ENCODE peak calls at places on chromosome 15, in ten cellular contexts. E is colonic mucosa, O is fibroblast of lung, U is fibroblast of the aortic adventitia, A is fibroblast of pulmonary artery, T is BJ, N is adrenal gland, Z is A549, W is HepG2, C is fibroblast of mammary gland. B is an unnamed sample.

GRCh38 chr15:31230630-31231485 is 95.8 kb upstream of the KLF13 start:
- DNase-seq in E (no peak), O (no peak), U (no peak), A (no peak), T (no peak), N (no peak), Z (no peak), W (no peak), C (no peak), B (no peak)

GRCh38 chr15:101807345-101807945 is 4.1 kb downstream of the OR4F6 start:
- DNase-seq in E (no peak), O (peak), U (peak), A (no peak), T (peak), N (no peak), Z (no peak), W (no peak), C (peak), B (peak)

GRCh38 chr15:39642011-39642640 is 61.2 kb downstream of the THBS1 start:
- DNase-seq in E (no peak), O (peak), U (peak), A (peak), T (peak), N (peak), Z (no peak), W (no peak), C (peak), B (no peak)

GRCh38 chr15:66565731-66566130 is at the start of gene LCTL:
- DNase-seq in E (no peak), O (peak), U (peak), A (peak), T (no peak), N (no peak), Z (no peak), W (peak), C (peak), B (no peak)

GRCh38 chr15:95995375-95996168 is 334.9 kb upstream of the NR2F2 start:
- DNase-seq in E (no peak), O (peak), U (peak), A (peak), T (no peak), N (no peak), Z (no peak), W (no peak), C (peak), B (no peak)

GRCh38 chr15:62648954-62649353 is 393.6 kb upstream of the TPM1 start:
- DNase-seq in E (no peak), O (no peak), U (peak), A (peak), T (no peak), N (no peak), Z (peak), W (peak), C (peak), B (no peak)

GRCh38 chr15:36769110-36769509 is 189.7 kb downstream of the CDIN1 start:
- DNase-seq in E (no peak), O (peak), U (peak), A (peak), T (no peak), N (no peak), Z (no peak), W (no peak), C (peak), B (no peak)

GRCh38 chr15:74620636-74621545 is 5.3 kb downstream of the CLK3 start:
- DNase-seq in E (peak), O (peak), U (peak), A (peak), T (no peak), N (peak), Z (peak), W (peak), C (peak), B (peak)

GRCh38 chr15:98719169-98719515 is 70.8 kb downstream of the IGF1R start:
- DNase-seq in E (no peak), O (peak), U (peak), A (peak), T (no peak), N (no peak), Z (no peak), W (no peak), C (no peak), B (no peak)

GRCh38 chr15:74317820-74318375 is 49.5 kb downstream of the CYP11A1 start:
- DNase-seq in E (peak), O (peak), U (peak), A (peak), T (peak), N (peak), Z (peak), W (no peak), C (peak), B (no peak)

GRCh38 chr15:99443768-99444446 is 121.9 kb upstream of the MEF2A start:
- DNase-seq in E (no peak), O (no peak), U (peak), A (no peak), T (no peak), N (no peak), Z (no peak), W (no peak), C (no peak), B (no peak)

GRCh38 chr15:70267879-70268278 is 170.2 kb upstream of the TLE3 start:
- DNase-seq in E (no peak), O (peak), U (no peak), A (peak), T (no peak), N (no peak), Z (no peak), W (no peak), C (peak), B (no peak)

GRCh38 chr15:75200765-75201608 is 695 bp upstream of the C15orf39 start:
- DNase-seq in E (peak), O (peak), U (peak), A (peak), T (no peak), N (peak), Z (no peak), W (peak), C (no peak), B (no peak)

GRCh38 chr15:29668120-29668602 is 154.1 kb downstream of the TJP1 start:
- DNase-seq in E (peak), O (peak), U (peak), A (peak), T (peak), N (peak), Z (peak), W (peak), C (peak), B (peak)

GRCh38 chr15:38647683-38648082 is 83.1 kb upstream of the RASGRP1 start:
- DNase-seq in E (no peak), O (peak), U (peak), A (peak), T (no peak), N (peak), Z (peak), W (peak), C (peak), B (no peak)

GRCh38 chr15:92714071-92714456 is 58.5 kb upstream of the FAM174B start:
- DNase-seq in E (no peak), O (peak), U (peak), A (peak), T (no peak), N (peak), Z (peak), W (no peak), C (peak), B (no peak)

GRCh38 chr15:23578521-23579150 is 13.2 kb downstream of the MKRN3 start:
- DNase-seq in E (no peak), O (no peak), U (no peak), A (no peak), T (no peak), N (no peak), Z (peak), W (no peak), C (no peak), B (no peak)

GRCh38 chr15:99404454-99404853 is 153.2 kb downstream of the LRRC28 start:
- DNase-seq in E (no peak), O (no peak), U (no peak), A (no peak), T (no peak), N (no peak), Z (no peak), W (no peak), C (no peak), B (no peak)

GRCh38 chr15:70480196-70480856 is 283.0 kb downstream of the UACA start:
- DNase-seq in E (no peak), O (no peak), U (no peak), A (no peak), T (no peak), N (no peak), Z (no peak), W (no peak), C (no peak), B (no peak)

GRCh38 chr15:66946578-66947164 is 118.7 kb upstream of the SMAD3 start:
- DNase-seq in E (peak), O (peak), U (peak), A (peak), T (no peak), N (peak), Z (peak), W (peak), C (peak), B (no peak)

GRCh38 chr15:79027532-79028410 is 62.8 kb downstream of the RASGRF1 start:
- DNase-seq in E (no peak), O (no peak), U (no peak), A (no peak), T (no peak), N (no peak), Z (no peak), W (peak), C (no peak), B (no peak)

GRCh38 chr15:67828379-67828968 is 3.2 kb downstream of the SKOR1 start:
- DNase-seq in E (no peak), O (no peak), U (no peak), A (no peak), T (no peak), N (no peak), Z (no peak), W (no peak), C (no peak), B (no peak)

GRCh38 chr15:87871738-87872315 is 384.7 kb downstream of the NTRK3 start:
- DNase-seq in E (no peak), O (peak), U (peak), A (peak), T (peak), N (no peak), Z (no peak), W (no peak), C (peak), B (no peak)

GRCh38 chr15:33194237-33194636 is 277 bp downstream of the FMN1 start:
- DNase-seq in E (no peak), O (peak), U (peak), A (no peak), T (no peak), N (no peak), Z (no peak), W (no peak), C (peak), B (no peak)

GRCh38 chr15:70589221-70589620 is 174.1 kb downstream of the UACA start:
- DNase-seq in E (no peak), O (peak), U (peak), A (peak), T (peak), N (no peak), Z (no peak), W (no peak), C (peak), B (no peak)

GRCh38 chr15:72205896-72206676 is 8.5 kb upstream of the GRAMD2A start:
- DNase-seq in E (no peak), O (no peak), U (no peak), A (no peak), T (no peak), N (no peak), Z (no peak), W (no peak), C (no peak), B (no peak)

GRCh38 chr15:56040081-56041035 is 46.9 kb upstream of the NEDD4 start:
- DNase-seq in E (peak), O (peak), U (peak), A (peak), T (peak), N (peak), Z (peak), W (peak), C (peak), B (peak)

GRCh38 chr15:56038015-56038414 is 44.6 kb upstream of the NEDD4 start:
- DNase-seq in E (no peak), O (no peak), U (peak), A (peak), T (no peak), N (no peak), Z (no peak), W (no peak), C (peak), B (no peak)

GRCh38 chr15:56034514-56034913 is 41.1 kb upstream of the NEDD4 start:
- DNase-seq in E (no peak), O (no peak), U (no peak), A (no peak), T (no peak), N (no peak), Z (no peak), W (no peak), C (no peak), B (no peak)

GRCh38 chr15:56035166-56035565 is 41.8 kb upstream of the NEDD4 start:
- DNase-seq in E (no peak), O (no peak), U (no peak), A (no peak), T (no peak), N (no peak), Z (no peak), W (no peak), C (no peak), B (no peak)

GRCh38 chr15:56036546-56037067 is 43.2 kb upstream of the NEDD4 start:
- DNase-seq in E (no peak), O (no peak), U (no peak), A (no peak), T (no peak), N (no peak), Z (no peak), W (no peak), C (no peak), B (no peak)
- H3K4me3 ChIP-seq in E (no peak), O (no peak), U (no peak), A (no peak), T (no peak), N (no peak), Z (no peak), W (no peak), C (no peak), B (no peak)

GRCh38 chr15:53389271-53389670 is 370.2 kb downstream of the WDR72 start:
- DNase-seq in E (no peak), O (no peak), U (no peak), A (no peak), T (no peak), N (no peak), Z (no peak), W (no peak), C (no peak), B (no peak)

DNA sequence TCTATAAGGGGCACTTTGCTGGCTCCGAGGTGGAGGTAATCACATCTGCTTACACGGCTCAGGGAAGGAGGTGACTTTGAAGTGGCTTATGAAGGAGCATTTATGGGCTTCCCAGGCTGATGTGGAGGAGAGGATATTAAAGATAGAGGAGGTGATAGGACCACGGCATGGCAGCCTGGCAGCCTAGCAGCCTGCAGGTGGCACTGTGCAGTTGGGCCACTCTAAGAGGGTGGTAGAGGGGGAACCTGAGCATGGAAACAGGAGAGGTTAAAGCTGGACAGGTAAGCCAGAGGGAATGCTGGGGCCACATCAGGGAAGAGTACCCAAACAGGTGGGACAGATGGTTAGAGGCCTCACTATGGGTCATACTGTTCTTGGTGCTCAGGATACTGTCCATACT is 375.0 kb downstream of the WDR72 start:
- DNase-seq in E (peak), O (no peak), U (no peak), A (no peak), T (no peak), N (peak), Z (peak), W (peak), C (no peak), B (no peak)
- TF ChIP-seq CTCF in E (no peak), O (no peak), U (no peak), A (no peak), T (no peak), N (peak), Z (peak), W (peak), C (no peak), B (peak)

GRCh38 chr15:64046347-64047153 is at the start of gene DAPK2:
- DNase-seq in E (peak), O (peak), U (peak), A (peak), T (no peak), N (peak), Z (peak), W (peak), C (peak), B (no peak)

GRCh38 chr15:64045774-64046346 is 425 bp downstream of the DAPK2 start:
- DNase-seq in E (peak), O (peak), U (no peak), A (no peak), T (no peak), N (no peak), Z (no peak), W (no peak), C (no peak), B (no peak)

GRCh38 chr15:64045106-64045435 is 1.2 kb downstream of the DAPK2 start:
- DNase-seq in E (no peak), O (no peak), U (no peak), A (no peak), T (no peak), N (no peak), Z (no peak), W (no peak), C (no peak), B (no peak)

GRCh38 chr15:64048766-64049165 is 2.5 kb upstream of the DAPK2 start:
- DNase-seq in E (no peak), O (no peak), U (no peak), A (no peak), T (no peak), N (no peak), Z (no peak), W (no peak), C (no peak), B (no peak)

GRCh38 chr15:64044315-64045105 is 1.8 kb downstream of the DAPK2 start:
- DNase-seq in E (peak), O (no peak), U (no peak), A (no peak), T (no peak), N (no peak), Z (no peak), W (no peak), C (no peak), B (no peak)
- H3K4me3 ChIP-seq in E (peak), O (no peak), U (no peak), A (no peak), T (peak), N (no peak), Z (no peak), W (no peak), C (no peak), B (no peak)

GRCh38 chr15:81608309-81608829 is 234.4 kb upstream of the TMC3 start:
- DNase-seq in E (no peak), O (no peak), U (no peak), A (no peak), T (no peak), N (no peak), Z (no peak), W (no peak), C (no peak), B (no peak)

GRCh38 chr15:81611679-81612078 is 237.7 kb upstream of the TMC3 start:
- DNase-seq in E (no peak), O (no peak), U (no peak), A (no peak), T (no peak), N (no peak), Z (no peak), W (no peak), C (no peak), B (no peak)

DNA sequence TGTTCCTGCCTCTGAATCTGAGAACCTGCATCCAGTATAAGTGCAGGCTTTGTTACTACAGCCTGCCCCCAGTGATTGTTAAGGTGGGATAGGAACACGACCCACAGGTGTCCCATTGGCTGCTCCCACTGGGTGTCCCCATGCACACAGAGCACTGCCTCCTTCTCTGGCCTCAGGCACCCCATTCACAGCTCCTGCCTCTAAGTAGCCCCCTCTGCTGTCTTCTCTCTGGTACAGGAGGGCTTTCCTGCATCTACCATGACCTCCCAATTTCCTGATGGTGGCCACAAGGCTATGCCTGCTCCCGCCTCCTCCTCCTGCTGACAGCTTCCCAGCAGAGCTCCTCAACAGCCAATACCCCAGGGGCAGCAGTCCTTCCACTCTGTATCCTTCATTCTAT is 238.6 kb upstream of the TMC3 start:
- DNase-seq in E (no peak), O (no peak), U (no peak), A (no peak), T (no peak), N (no peak), Z (no peak), W (no peak), C (no peak), B (no peak)
- TF ChIP-seq CTCF in E (no peak), O (no peak), U (no peak), A (no peak), T (no peak), N (no peak), Z (no peak), W (no peak), C (no peak), B (no peak)

B was measured in epithelial cell of proximal tubule.